ENCODE peak calls at places on chromosomes 7 and 10, in four cellular contexts. One of them, this sample, is unnamed.

GRCh38 chr7:128122577-128123290 is 91.5 kb upstream of the LRRC4 start:
- DNase-seq in IMR-90: no peak
- DNase-seq in H1: no peak
- DNase-seq in neuronal stem cell: no peak
- DNase-seq in this sample: no peak

GRCh38 chr7:13904689-13905088 is 84.8 kb downstream of the ETV1 start:
- DNase-seq in IMR-90: peak
- DNase-seq in H1: no peak
- DNase-seq in neuronal stem cell: no peak
- DNase-seq in this sample: peak

GRCh38 chr7:93043393-93043985 is 74.3 kb downstream of the SAMD9 start:
- DNase-seq in IMR-90: peak
- DNase-seq in H1: no peak
- DNase-seq in neuronal stem cell: peak
- DNase-seq in this sample: peak

GRCh38 chr10:47044741-47045140 is 133.5 kb downstream of the PTPN20 start:
- DNase-seq in IMR-90: no peak
- DNase-seq in H1: no peak
- DNase-seq in neuronal stem cell: no peak
- DNase-seq in this sample: no peak

GRCh38 chr10:93063217-93063976 is 2.8 kb downstream of the CYP26C1 start:
- DNase-seq in IMR-90: no peak
- DNase-seq in H1: no peak
- DNase-seq in neuronal stem cell: no peak
- DNase-seq in this sample: no peak

GRCh38 chr7:69439636-69440325 is 158.5 kb upstream of the AUTS2 start:
- DNase-seq in IMR-90: no peak
- DNase-seq in H1: no peak
- DNase-seq in neuronal stem cell: no peak
- DNase-seq in this sample: no peak

GRCh38 chr7:120996333-120996982 is 7.9 kb downstream of the CPED1 start:
- DNase-seq in IMR-90: peak
- DNase-seq in H1: no peak
- DNase-seq in neuronal stem cell: no peak
- DNase-seq in this sample: peak

GRCh38 chr7:47513741-47514241 is 68.1 kb downstream of the TNS3 start:
- DNase-seq in IMR-90: peak
- DNase-seq in H1: no peak
- DNase-seq in neuronal stem cell: no peak
- DNase-seq in this sample: peak

GRCh38 chr7:104196161-104196560 is 11.7 kb downstream of the ORC5 start:
- DNase-seq in IMR-90: peak
- DNase-seq in H1: no peak
- DNase-seq in neuronal stem cell: no peak
- DNase-seq in this sample: no peak

GRCh38 chr10:11823989-11824346 is 812 bp downstream of the PROSER2 start:
- DNase-seq in IMR-90: peak
- DNase-seq in H1: no peak
- DNase-seq in neuronal stem cell: no peak
- DNase-seq in this sample: no peak

GRCh38 chr10:6053816-6054581 is 8.2 kb downstream of the IL2RA start:
- DNase-seq in IMR-90: no peak
- DNase-seq in H1: no peak
- DNase-seq in neuronal stem cell: no peak
- DNase-seq in this sample: no peak

DNA sequence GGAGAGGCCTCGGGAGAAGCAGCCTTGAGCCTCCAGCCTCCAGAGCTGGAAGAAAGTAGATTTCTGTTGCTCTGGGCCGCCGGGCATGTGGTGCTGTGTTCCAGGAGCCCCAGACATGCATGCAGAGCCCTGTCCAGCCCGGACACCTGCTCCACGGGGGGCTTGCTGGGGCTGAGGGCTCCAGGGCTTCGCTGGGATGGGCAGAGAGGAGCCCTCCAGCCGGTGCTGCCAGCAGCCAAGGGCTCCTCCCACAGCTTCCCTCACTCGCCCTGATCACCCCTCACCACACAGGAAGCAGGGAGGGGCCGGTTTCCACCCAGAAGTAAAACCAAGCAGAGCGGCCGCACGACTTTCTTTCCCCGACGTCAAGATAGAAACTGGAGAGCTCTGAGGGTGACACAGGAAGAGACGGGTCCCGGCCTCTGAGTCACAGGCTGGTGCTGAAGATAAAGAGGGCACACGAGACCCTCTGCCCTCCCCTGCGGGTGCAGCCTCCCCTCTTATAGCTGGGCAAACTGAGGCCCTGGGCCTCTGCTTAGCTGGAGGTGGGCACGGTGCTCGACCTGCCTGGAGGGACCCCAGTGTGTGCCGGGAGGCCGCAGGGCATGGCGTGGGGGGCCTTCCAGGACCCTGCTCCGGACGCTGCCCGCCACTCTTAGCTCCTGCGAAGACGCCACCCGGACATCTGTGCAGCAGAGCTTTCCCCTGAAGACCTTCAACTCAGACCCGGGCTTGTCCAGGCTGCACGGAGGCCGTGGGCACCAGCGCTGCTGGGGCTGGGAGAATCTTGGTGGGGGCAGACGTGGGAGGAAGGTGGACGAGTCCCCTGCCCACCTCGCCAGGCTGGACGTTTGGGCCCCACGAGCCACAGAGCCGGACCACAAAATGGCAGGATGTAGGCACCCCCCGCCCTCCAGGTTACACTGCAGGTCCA is 31.1 kb downstream of the ADAP1 start:
- DNase-seq in IMR-90: peak
- DNase-seq in H1: no peak
- DNase-seq in neuronal stem cell: no peak
- DNase-seq in this sample: peak
- H4K91ac ChIP-seq in IMR-90: no peak
- H4K91ac ChIP-seq in H1: no peak
- H4K91ac ChIP-seq in neuronal stem cell: no peak
- H4K91ac ChIP-seq in this sample: peak

GRCh38 chr10:22324413-22324812 is 3.5 kb downstream of the BMI1 start:
- DNase-seq in IMR-90: no peak
- DNase-seq in H1: no peak
- DNase-seq in neuronal stem cell: no peak
- DNase-seq in this sample: no peak

GRCh38 chr10:22323538-22324305 is 2.8 kb downstream of the BMI1 start:
- DNase-seq in IMR-90: no peak
- DNase-seq in H1: no peak
- DNase-seq in neuronal stem cell: no peak
- DNase-seq in this sample: no peak

GRCh38 chr10:22325272-22325947 is 4.5 kb downstream of the BMI1 start:
- DNase-seq in IMR-90: peak
- DNase-seq in H1: no peak
- DNase-seq in neuronal stem cell: peak
- DNase-seq in this sample: peak

GRCh38 chr10:22325948-22326702 is 5.2 kb downstream of the BMI1 start:
- DNase-seq in IMR-90: peak
- DNase-seq in H1: no peak
- DNase-seq in neuronal stem cell: no peak
- DNase-seq in this sample: no peak

DNA sequence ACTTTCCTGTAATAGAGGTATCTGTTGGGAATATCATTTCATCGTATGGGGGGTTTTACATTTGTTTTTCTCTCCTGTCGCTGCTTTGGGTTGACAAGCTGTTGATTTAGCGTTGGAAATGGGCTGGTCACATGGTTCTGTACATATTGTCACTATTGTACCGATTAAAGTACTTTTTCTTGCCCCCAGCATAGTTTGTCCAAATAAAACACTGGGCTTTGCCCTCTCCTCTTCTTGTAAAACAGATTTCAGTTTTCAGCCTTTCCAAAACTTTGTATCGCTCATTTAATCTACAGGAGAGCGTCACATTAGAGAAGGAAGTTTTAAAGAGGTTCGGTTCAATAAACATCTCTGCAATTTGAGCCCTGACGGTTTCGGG is 4.0 kb downstream of the BMI1 start:
- DNase-seq in IMR-90: no peak
- DNase-seq in H1: no peak
- DNase-seq in neuronal stem cell: no peak
- DNase-seq in this sample: no peak
- H3K9ac ChIP-seq in IMR-90: peak
- H3K9ac ChIP-seq in H1: no peak
- H3K9ac ChIP-seq in neuronal stem cell: no peak
- H3K9ac ChIP-seq in this sample: no peak

DNA sequence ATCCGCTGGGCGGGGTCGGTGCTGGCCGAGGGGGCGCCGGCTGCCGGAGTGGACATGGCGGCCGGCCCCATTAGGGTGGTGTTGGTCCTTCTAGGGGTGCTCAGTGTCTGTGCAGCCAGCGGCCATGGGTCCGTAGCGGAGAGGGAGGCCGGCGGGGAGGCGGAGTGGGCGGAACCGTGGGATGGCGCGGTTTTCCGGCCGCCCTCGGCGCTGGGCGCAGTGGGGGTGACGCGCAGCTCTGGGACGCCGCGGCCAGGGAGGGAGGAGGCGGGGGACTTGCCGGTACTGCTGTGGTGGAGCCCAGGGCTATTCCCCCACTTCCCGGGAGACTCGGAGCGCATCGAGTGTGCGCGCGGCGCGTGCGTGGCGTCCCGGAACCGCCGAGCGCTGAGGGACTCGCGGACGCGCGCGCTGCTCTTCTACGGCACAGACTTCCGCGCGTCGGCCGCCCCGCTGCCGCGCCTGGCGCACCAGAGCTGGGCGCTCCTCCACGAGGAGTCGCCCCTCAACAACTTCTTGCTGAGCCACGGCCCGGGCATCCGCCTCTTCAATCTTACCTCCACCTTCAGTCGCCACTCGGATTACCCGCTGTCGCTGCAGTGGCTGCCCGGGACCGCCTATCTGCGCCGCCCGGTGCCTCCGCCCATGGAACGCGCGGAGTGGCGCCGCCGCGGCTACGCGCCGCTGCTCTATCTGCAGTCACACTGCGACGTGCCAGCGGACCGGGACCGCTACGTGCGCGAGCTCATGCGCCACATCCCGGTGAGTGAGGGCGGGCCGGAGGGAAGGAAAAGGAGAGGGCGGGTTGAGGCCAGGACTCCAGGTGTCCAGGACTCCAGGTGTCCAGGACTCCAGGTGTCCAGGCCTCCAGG is 9.3 kb upstream of the CHCHD1 start:
- DNase-seq in IMR-90: peak
- DNase-seq in H1: no peak
- DNase-seq in neuronal stem cell: peak
- DNase-seq in this sample: peak
- H3K18ac ChIP-seq in IMR-90: peak
- H3K18ac ChIP-seq in H1: peak
- H3K18ac ChIP-seq in neuronal stem cell: peak
- H3K18ac ChIP-seq in this sample: peak

GRCh38 chr7:106430535-106431455 is 146.0 kb upstream of the NAMPT start:
- DNase-seq in IMR-90: no peak
- DNase-seq in H1: no peak
- DNase-seq in neuronal stem cell: no peak
- DNase-seq in this sample: no peak

GRCh38 chr7:106433377-106433776 is 148.6 kb upstream of the NAMPT start:
- DNase-seq in IMR-90: no peak
- DNase-seq in H1: no peak
- DNase-seq in neuronal stem cell: no peak
- DNase-seq in this sample: no peak

GRCh38 chr7:106426803-106427202 is 142.0 kb upstream of the NAMPT start:
- DNase-seq in IMR-90: no peak
- DNase-seq in H1: no peak
- DNase-seq in neuronal stem cell: no peak
- DNase-seq in this sample: no peak

GRCh38 chr7:106425017-106425719 is 140.4 kb upstream of the NAMPT start:
- DNase-seq in IMR-90: peak
- DNase-seq in H1: no peak
- DNase-seq in neuronal stem cell: no peak
- DNase-seq in this sample: peak

DNA sequence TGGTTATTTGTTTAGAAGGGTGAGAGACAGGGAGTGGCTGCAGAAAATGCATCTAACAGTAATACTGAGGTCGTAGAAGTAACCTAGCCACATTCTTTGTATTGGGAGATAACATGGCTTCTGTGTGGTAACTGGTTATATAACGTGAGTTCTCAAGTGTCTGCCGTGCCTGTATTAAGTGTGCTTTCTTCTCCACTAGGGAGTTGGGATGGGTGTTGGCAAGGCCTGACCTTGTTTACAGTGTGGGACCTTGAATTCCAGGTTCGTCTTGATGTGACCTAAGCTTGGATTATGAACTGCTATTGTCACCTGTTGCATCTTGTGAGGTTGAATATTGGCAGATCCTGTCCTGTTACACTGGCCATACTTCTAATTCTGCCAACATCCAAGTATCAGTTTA is 145.3 kb upstream of the NAMPT start:
- DNase-seq in IMR-90: no peak
- DNase-seq in H1: no peak
- DNase-seq in neuronal stem cell: no peak
- DNase-seq in this sample: peak
- H4K91ac ChIP-seq in IMR-90: no peak
- H4K91ac ChIP-seq in H1: no peak
- H4K91ac ChIP-seq in neuronal stem cell: no peak
- H4K91ac ChIP-seq in this sample: no peak